ENCODE peak calls at places on chromosomes 4 and X, in ten cellular contexts. G is left lung, U is A549, C is adrenal gland, X is foreskin keratinocyte, I is gastrocnemius medialis, N is body of pancreas, K is substantia nigra, V is ovary, A is transverse colon. B is an unnamed sample.

GRCh38 chrX:370244-370962 is 16.3 kb downstream of the PPP2R3B start:
- DNase-seq in A (no peak), V (no peak), K (no peak), N (no peak), C (no peak), G (peak; percentile 65), I (peak; percentile 79), U (no peak), X (no peak), B (no peak)

GRCh38 chr4:52658671-52659015 is 458 bp downstream of the USP46 start:
- DNase-seq in U (no peak), G (no peak), V (peak; percentile 15), C (no peak), A (no peak), X (no peak), I (no peak), N (no peak), K (no peak), B (no peak)

GRCh38 chrX:69109706-69110635 is 55.3 kb downstream of the PJA1 start:
- DNase-seq in G (no peak), N (no peak), V (no peak), C (no peak), U (peak; percentile 84), K (no peak), A (no peak), I (no peak), X (peak; percentile 78), B (peak; percentile 70)

GRCh38 chr4:32858971-32859370 is 2138.8 kb downstream of the PCDH7 start:
- DNase-seq in N (no peak), V (no peak), I (no peak), G (no peak), C (no peak), U (peak; percentile 29), K (no peak), X (peak; percentile 82), A (no peak), B (peak; percentile 27)

GRCh38 chrX:72346306-72346949 is 40.7 kb upstream of the CITED1 start:
- DNase-seq in V (no peak), U (no peak), X (no peak), C (no peak), I (no peak), K (no peak), G (no peak), A (no peak), N (no peak), B (no peak)

GRCh38 chr4:19729873-19730735 is 521.6 kb upstream of the SLIT2 start:
- DNase-seq in C (peak; percentile 13), N (no peak), G (no peak), U (no peak), A (no peak), V (no peak), K (no peak), X (no peak), I (no peak), B (no peak)

GRCh38 chr4:55318135-55318534 is 27.9 kb upstream of the SRD5A3 start:
- DNase-seq in G (no peak), V (no peak), C (no peak), I (no peak), K (no peak), U (no peak), A (no peak), N (no peak), X (no peak), B (no peak)

GRCh38 chrX:77003956-77004355 is 443.2 kb upstream of the FGF16 start:
- DNase-seq in N (no peak), A (no peak), U (no peak), G (no peak), K (no peak), X (no peak), C (no peak), I (no peak), V (no peak), B (no peak)

GRCh38 chr4:143294310-143294709 is 42.4 kb upstream of the GAB1 start:
- DNase-seq in N (peak; percentile 52), A (peak; percentile 77), K (peak; percentile 9), U (no peak), X (no peak), I (peak; percentile 6), G (no peak), C (peak; percentile 52), V (peak; percentile 88), B (no peak)

GRCh38 chrX:24561121-24561520 is 86.0 kb downstream of the PCYT1B start:
- DNase-seq in I (no peak), C (no peak), N (no peak), V (no peak), X (no peak), U (peak; percentile 37), A (no peak), K (no peak), G (no peak), B (no peak)

GRCh38 chrX:107449490-107450175 is at the start of gene FRMPD3:
- DNase-seq in A (no peak), C (no peak), K (no peak), I (no peak), N (no peak), U (no peak), G (peak; percentile 44), V (no peak), X (no peak), B (no peak)

GRCh38 chrX:107146670-107147069 is 28.0 kb upstream of the RBM41 start:
- DNase-seq in A (no peak), X (peak; percentile 47), K (no peak), V (no peak), U (peak; percentile 24), G (no peak), C (no peak), N (no peak), I (no peak), B (no peak)

GRCh38 chr4:6269400-6269650 is 325 bp upstream of the WFS1 start:
- DNase-seq in V (no peak), A (no peak), G (no peak), X (no peak), C (no peak), I (no peak), N (no peak), U (no peak), K (no peak), B (no peak)
- H3K27ac ChIP-seq in V (peak overlapping the region; percentile 16), A (peak overlapping the region; percentile 66), G (no peak overlapping the region), X (no peak overlapping the region), C (no peak overlapping the region), I (peak overlapping the region; percentile 19), N (no peak overlapping the region), U (peak overlapping the region; percentile 61), K (peak overlapping the region; percentile 69), B (no peak overlapping the region)

DNA sequence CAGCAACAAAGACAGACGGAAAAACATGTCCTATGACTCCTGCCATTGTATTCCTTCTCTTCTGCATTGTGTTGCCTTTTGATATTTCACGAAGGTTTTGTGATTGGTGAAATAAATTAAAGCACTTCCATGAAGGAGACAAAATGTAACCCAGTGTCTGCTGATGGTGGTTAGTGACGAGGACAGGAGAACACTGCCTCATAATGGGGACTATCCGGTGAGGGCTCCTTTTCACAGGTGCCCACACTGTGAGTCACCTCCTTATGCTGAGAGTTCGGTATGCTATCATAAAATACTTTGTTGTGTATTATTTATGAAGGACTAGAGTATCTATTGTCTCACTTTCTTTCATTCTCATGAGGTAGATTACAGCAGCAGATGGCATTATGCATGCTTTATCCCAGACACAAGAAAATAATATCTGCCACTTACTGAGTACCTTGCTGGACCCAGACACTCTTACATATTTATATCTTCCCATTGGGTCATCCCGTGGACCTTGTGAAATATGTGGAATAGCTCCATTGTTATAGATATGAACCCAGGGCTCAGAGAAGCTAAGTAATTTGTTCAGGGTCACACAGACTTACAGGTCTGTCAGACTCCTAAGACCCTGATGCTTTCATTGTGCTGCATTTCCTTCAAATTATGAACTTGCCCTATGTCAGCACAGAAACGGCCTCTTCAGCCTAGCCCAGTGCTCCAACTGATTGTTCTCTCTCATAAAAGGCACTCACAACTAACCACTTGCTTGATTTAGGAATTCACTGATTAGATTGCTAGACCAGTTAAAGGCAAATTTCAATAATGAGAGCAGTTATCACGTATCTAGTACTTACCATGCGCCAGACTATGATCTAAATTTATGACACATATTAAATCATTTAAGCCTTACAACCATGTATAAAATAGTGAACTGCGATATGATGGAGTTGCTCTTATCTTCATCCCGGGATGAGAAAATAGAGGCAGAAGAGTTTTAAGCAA is 31.2 kb downstream of the PLS3 start:
- DNase-seq in K (no peak), U (no peak), X (peak; percentile 55), A (no peak), C (no peak), G (no peak), I (no peak), V (no peak), N (no peak), B (no peak)
- H3K27ac ChIP-seq in K (no peak overlapping the region), U (peak overlapping the region; percentile 61), X (peak overlapping the region; percentile 95), A (no peak overlapping the region), C (no peak overlapping the region), G (peak overlapping the region; percentile 67), I (peak overlapping the region; percentile 73), V (no peak overlapping the region), N (peak overlapping the region; percentile 22), B (no peak overlapping the region)

DNA sequence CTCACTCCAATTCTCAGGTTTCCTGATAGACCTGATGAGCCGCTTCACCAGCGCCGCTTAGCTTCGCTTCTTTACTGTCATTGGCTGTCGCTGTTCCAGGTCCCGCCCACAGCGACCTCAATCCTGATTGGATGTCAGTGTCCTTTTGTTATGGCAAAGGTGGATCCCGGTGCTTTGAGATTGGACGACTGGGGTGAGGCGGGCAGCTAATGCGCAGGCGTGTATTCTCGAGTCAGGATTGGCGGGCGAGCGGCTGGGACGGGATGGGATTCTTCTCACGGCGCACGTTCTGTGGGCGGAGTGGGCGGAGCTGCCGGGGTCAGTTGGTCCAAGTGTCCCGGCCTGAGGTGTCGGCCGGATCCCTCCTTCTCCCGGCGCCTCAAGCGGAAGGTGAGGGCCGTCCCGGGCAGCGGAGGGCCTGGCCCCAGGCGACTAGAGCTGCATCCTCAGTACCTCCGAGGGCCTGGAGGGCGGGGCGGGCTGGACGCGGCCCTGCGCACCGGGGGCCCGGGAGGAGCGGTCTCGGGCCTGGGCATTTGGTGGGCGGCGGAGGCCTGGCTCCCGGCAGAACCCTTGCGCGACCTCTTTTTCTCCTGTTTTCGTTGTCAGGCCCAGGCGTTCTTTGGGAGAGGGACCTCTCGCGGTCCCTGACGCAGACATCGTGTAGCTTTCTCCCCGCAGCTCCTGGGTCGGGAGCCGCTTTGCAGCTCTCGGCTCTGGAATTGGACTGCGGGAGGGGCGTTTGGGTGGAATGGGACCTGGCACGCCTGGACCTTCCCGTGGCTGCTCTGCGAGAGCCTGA is at the start of gene SCOC:
- DNase-seq in K (peak; percentile 99), A (peak; percentile 99), I (peak; percentile 99), G (peak; percentile 99), X (peak; percentile 97), N (peak; percentile 98), V (peak; percentile 98), U (peak; percentile 98), C (peak; percentile 100), B (peak; percentile 100)
- H3K27ac ChIP-seq in K (peak within 1 kb of the TSS; percentile 90), A (peak within 1 kb of the TSS; percentile 97), I (peak within 1 kb of the TSS; percentile 86), G (peak within 1 kb of the TSS; percentile 84), X (peak within 1 kb of the TSS; percentile 59), N (peak within 1 kb of the TSS; percentile 82), V (peak within 1 kb of the TSS; percentile 91), U (peak within 1 kb of the TSS; percentile 96), C (peak within 1 kb of the TSS; percentile 84), B (peak within 1 kb of the TSS; percentile 98)

DNA sequence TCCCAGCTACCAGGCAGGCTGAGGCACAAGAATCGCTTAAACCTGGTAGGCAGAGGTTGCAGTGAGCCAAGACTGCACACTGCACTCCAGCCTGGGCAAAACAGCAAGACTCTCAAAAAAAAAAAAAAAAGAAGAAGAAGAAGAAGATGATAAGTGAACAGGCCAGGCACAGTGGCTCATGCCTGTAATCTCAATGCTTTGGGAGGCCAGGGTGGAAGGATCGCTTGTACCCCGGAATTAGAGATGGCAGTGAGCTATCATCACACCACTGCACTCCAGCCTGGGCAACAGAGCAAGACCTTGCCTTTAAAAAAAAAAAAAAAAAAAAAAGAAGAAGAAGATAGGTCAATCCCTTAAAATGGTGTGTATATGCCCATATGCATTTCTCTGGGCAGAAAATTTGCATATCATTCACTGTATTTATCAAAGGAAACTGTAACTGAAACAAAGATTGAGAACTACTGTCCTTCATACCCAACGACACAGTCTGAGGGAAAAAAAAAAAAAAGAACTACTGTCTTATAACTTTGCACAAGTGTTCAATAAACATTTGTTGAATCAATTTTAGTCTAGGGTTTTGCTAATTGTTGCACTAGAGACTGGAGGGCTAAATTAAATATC is 2.3 kb downstream of the RFC1 start:
- DNase-seq in X (no peak), A (no peak), I (no peak), N (no peak), U (no peak), V (no peak), G (no peak), K (no peak), C (no peak), B (no peak)
- H3K27ac ChIP-seq in X (no peak overlapping the region), A (no peak overlapping the region), I (no peak overlapping the region), N (no peak overlapping the region), U (no peak overlapping the region), V (no peak overlapping the region), G (no peak overlapping the region), K (no peak overlapping the region), C (no peak overlapping the region), B (no peak overlapping the region)